ENCODE peak calls at places on chromosomes 5 and 9, in nine cellular contexts. J is C1 segment of cervical spinal cord; V is LoVo; D is caudate nucleus; W is SK-MEL-5; N is HS-5; I is COLO829; T is stimulated activated CD8-positive, alpha-beta memory T cell treated with anti-CD3 and anti-CD28 coated beads, Interleukin-12 subunit alpha, Interleukin-12 subunit beta, amount 100 ng/mL, for 1 hour; U is fibroblast of villous mesenchyme. R is an unnamed sample.
A peak's percentile ranks its signal among the peaks of the same experiment; 100 is the strongest.

GRCh38 chr5:171957591-171958251 is 48.7 kb downstream of the FBXW11 start:
- DNase-seq in J (no peak), V (no peak), D (no peak), W (no peak), N (no peak), I (no peak), T (no peak), U (no peak), R (no peak)

GRCh38 chr9:137438591-137439157 is 2.5 kb downstream of the ENTPD8 start:
- DNase-seq in J (no peak), V (no peak), D (no peak), W (no peak), N (no peak), I (no peak), T (no peak), U (no peak), R (no peak)

GRCh38 chr5:64921386-64921785 is 152.7 kb downstream of the CWC27 start:
- DNase-seq in J (no peak), V (no peak), D (no peak), W (no peak), N (no peak), I (no peak), T (no peak), U (no peak), R (no peak)

GRCh38 chr9:69131682-69132081 is 42.4 kb upstream of the TJP2 start:
- DNase-seq in J (no peak), V (peak; percentile 21), D (no peak), W (no peak), N (no peak), I (no peak), T (no peak), U (peak; percentile 97), R (no peak)

GRCh38 chr5:5421149-5421960 is 1.1 kb upstream of the ICE1 start:
- DNase-seq in J (no peak), V (no peak), D (no peak), W (no peak), N (no peak), I (no peak), T (peak; percentile 1), U (peak; percentile 19), R (no peak)

GRCh38 chr5:99020698-99021048 is 91.9 kb upstream of the CHD1 start:
- DNase-seq in J (no peak), V (peak; percentile 57), D (no peak), W (no peak), N (no peak), I (no peak), T (no peak), U (peak; percentile 19), R (no peak)

GRCh38 chr5:1108865-1109174 is 3.0 kb downstream of the SLC12A7 start:
- DNase-seq in J (peak; percentile 9), V (no peak), D (no peak), W (no peak), N (no peak), I (no peak), T (no peak), U (no peak), R (no peak)

GRCh38 chr9:89007568-89007967 is 16.3 kb downstream of the S1PR3 start:
- DNase-seq in J (no peak), V (no peak), D (no peak), W (no peak), N (no peak), I (no peak), T (no peak), U (no peak), R (no peak)

GRCh38 chr5:88536146-88536545 is 267.5 kb upstream of the TMEM161B start:
- DNase-seq in J (no peak), V (peak; percentile 11), D (no peak), W (no peak), N (peak; percentile 22), I (no peak), T (no peak), U (no peak), R (no peak)

GRCh38 chr9:69542942-69543704 is 129.0 kb downstream of the APBA1 start:
- DNase-seq in J (peak; percentile 36), V (no peak), D (peak; percentile 14), W (peak; percentile 60), N (no peak), I (no peak), T (no peak), U (no peak), R (peak; percentile 26)

GRCh38 chr5:177440990-177441780 is 5.4 kb upstream of the PRR7 start:
- DNase-seq in J (no peak), V (no peak), D (no peak), W (no peak), N (no peak), I (no peak), T (no peak), U (no peak), R (no peak)

GRCh38 chr5:154587123-154587725 is 109.2 kb upstream of the HAND1 start:
- DNase-seq in J (no peak), V (no peak), D (no peak), W (no peak), N (no peak), I (no peak), T (no peak), U (peak; percentile 53), R (no peak)

GRCh38 chr9:97517331-97518089 is 16.0 kb downstream of the TMOD1 start:
- DNase-seq in J (no peak), V (no peak), D (no peak), W (no peak), N (no peak), I (no peak), T (no peak), U (no peak), R (no peak)

GRCh38 chr5:14270212-14270702 is 127.1 kb downstream of the TRIO start:
- DNase-seq in J (no peak), V (peak; percentile 72), D (peak; percentile 25), W (peak; percentile 87), N (peak; percentile 60), I (peak; percentile 60), T (no peak), U (peak; percentile 81), R (no peak)